ENCODE peak calls at places on chromosomes 5 and 9, in eight cellular contexts. F is cardiac fibroblast, Y is neural progenitor cell, U is cardiac muscle cell, B is kidney epithelial cell, V is lower leg skin, M is left ventricle myocardium inferior, G is tibial artery. C is an unnamed sample.
A peak's percentile ranks its signal among the peaks of the same experiment; 100 is the strongest.

GRCh38 chr5:82405618-82406199 is 127.6 kb upstream of the RPS23 start:
- DNase-seq in Y (no peak), G (no peak), B (peak; percentile 97), F (peak; percentile 100), M (no peak), U (peak; percentile 98), V (no peak), C (peak; percentile 99)

GRCh38 chr5:151550146-151550545 is 41.0 kb downstream of the FAT2 start:
- DNase-seq in B (no peak), V (peak; percentile 50), U (no peak), Y (no peak), F (no peak), M (no peak), G (no peak), C (no peak)

GRCh38 chr5:135993248-135993893 is 35.4 kb upstream of the TGFBI start:
- DNase-seq in M (no peak), G (no peak), F (peak; percentile 75), U (no peak), B (no peak), V (no peak), Y (no peak), C (peak; percentile 89)

GRCh38 chr9:105114956-105115728 is 129.3 kb upstream of the SLC44A1 start:
- DNase-seq in Y (no peak), V (peak; percentile 72), U (peak; percentile 76), F (peak; percentile 44), B (no peak), G (peak; percentile 76), M (peak; percentile 18), C (peak; percentile 57)

GRCh38 chr5:97142521-97143254 is at the start of gene LIX1:
- DNase-seq in M (no peak), V (no peak), B (peak; percentile 10), Y (peak; percentile 97), F (peak; percentile 58), G (no peak), U (peak; percentile 58), C (peak; percentile 51)

GRCh38 chr9:126084696-126085095 is 241.9 kb upstream of the MVB12B start:
- DNase-seq in Y (no peak), U (no peak), F (no peak), B (no peak), M (no peak), V (no peak), G (no peak), C (no peak)

GRCh38 chr5:93422652-93423332 is 158.2 kb downstream of the NR2F1-AS1 start:
- DNase-seq in B (no peak), F (no peak), Y (peak; percentile 30), G (no peak), V (no peak), U (no peak), M (no peak), C (no peak)

GRCh38 chr5:73363911-73364730 is 84.5 kb downstream of the FOXD1 start:
- DNase-seq in B (no peak), V (no peak), Y (no peak), U (peak; percentile 76), G (no peak), M (no peak), F (peak; percentile 86), C (peak; percentile 83)

GRCh38 chr9:129335456-129336129 is 157.5 kb upstream of the IER5L start:
- DNase-seq in G (no peak), Y (no peak), B (no peak), V (peak; percentile 47), U (peak; percentile 53), M (no peak), F (no peak), C (no peak)

GRCh38 chr5:62560786-62561185 is 17.8 kb upstream of the LRRC70 start:
- DNase-seq in V (no peak), G (no peak), F (no peak), Y (no peak), B (no peak), M (no peak), U (no peak), C (no peak)

GRCh38 chr5:102865171-102865509 is 110.0 kb downstream of the PAM start:
- DNase-seq in B (no peak), G (no peak), M (no peak), Y (peak; percentile 70), U (peak; percentile 42), F (peak; percentile 61), V (no peak), C (peak; percentile 60)

GRCh38 chr5:181152406-181152805 is 5.0 kb downstream of the OR2V2 start:
- DNase-seq in U (no peak), M (no peak), B (peak; percentile 61), G (no peak), F (peak; percentile 51), Y (no peak), V (no peak), C (no peak)

GRCh38 chr5:61919920-61920319 is 386.1 kb upstream of the KIF2A start:
- DNase-seq in U (no peak), M (no peak), F (no peak), V (no peak), Y (no peak), G (no peak), B (peak; percentile 26), C (no peak)

GRCh38 chr9:90287567-90288274 is 354.9 kb downstream of the DIRAS2 start:
- DNase-seq in U (no peak), V (no peak), G (no peak), B (no peak), Y (no peak), M (no peak), F (no peak), C (no peak)

GRCh38 chr5:157821405-157821804 is 37.5 kb downstream of the CLINT1 start:
- DNase-seq in G (no peak), U (no peak), B (no peak), F (no peak), M (no peak), Y (no peak), V (no peak), C (no peak)

GRCh38 chr9:26260238-26260637 is 582.0 kb upstream of the TUSC1 start:
- DNase-seq in Y (no peak), M (no peak), F (peak; percentile 56), U (peak; percentile 39), V (no peak), B (no peak), G (no peak), C (peak; percentile 58)

GRCh38 chr9:4110562-4110961 is 189.3 kb downstream of the GLIS3 start:
- DNase-seq in B (no peak), G (no peak), M (no peak), Y (no peak), V (no peak), F (no peak), U (no peak), C (no peak)

GRCh38 chr5:73274870-73275756 is 102.1 kb downstream of the TMEM174 start:
- DNase-seq in F (no peak), U (peak; percentile 12), G (no peak), V (no peak), Y (no peak), B (no peak), M (no peak), C (no peak)

GRCh38 chr5:5587474-5587873 is 165.0 kb downstream of the ICE1 start:
- DNase-seq in M (no peak), B (no peak), U (no peak), G (no peak), V (no peak), Y (no peak), F (no peak), C (no peak)

DNA sequence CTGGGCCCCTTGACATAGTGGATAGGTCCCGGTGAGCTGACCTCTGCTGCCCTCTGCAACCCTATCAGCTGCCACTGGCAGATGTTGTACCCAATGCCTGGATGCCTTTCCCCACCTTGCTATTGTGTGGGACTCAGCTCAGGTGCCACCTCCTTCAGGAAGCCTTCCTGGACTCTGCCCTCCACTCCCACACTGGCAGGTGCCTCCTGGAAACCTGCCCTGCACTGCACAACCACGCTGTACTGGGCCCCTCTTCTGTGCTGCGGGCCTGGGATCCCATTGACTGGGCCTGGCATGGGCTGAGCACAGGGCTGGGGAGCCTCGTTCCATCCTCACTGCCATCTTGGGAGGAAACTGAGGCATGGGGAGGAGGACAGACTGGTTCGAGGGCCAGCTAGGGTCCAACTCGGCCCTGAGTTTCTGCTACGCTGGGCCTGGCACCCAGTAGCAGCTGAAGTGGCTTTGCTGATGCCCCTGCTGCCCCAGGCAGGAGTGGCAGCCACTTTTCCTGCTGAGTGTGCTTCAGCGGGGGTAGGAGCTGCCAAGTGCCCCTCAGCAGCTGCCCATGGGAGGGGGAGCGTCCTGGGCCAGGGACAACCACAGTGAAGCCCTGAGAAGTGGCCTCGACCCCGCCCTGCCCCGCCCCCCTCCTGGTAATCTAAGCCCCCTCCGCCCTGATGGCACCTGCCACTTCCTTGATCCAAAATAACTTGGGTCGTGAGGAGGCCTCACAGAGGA is 1.3 kb downstream of the AK1 start:
- DNase-seq in Y (no peak), F (no peak), U (no peak), M (no peak), V (no peak), G (no peak), B (no peak), C (no peak)
- H3K4me3 ChIP-seq in Y (no peak overlapping the region), F (no peak overlapping the region), U (no peak overlapping the region), M (peak overlapping the region; percentile 77), V (no peak overlapping the region), G (peak overlapping the region; percentile 63), B (no peak overlapping the region), C (no peak overlapping the region)

DNA sequence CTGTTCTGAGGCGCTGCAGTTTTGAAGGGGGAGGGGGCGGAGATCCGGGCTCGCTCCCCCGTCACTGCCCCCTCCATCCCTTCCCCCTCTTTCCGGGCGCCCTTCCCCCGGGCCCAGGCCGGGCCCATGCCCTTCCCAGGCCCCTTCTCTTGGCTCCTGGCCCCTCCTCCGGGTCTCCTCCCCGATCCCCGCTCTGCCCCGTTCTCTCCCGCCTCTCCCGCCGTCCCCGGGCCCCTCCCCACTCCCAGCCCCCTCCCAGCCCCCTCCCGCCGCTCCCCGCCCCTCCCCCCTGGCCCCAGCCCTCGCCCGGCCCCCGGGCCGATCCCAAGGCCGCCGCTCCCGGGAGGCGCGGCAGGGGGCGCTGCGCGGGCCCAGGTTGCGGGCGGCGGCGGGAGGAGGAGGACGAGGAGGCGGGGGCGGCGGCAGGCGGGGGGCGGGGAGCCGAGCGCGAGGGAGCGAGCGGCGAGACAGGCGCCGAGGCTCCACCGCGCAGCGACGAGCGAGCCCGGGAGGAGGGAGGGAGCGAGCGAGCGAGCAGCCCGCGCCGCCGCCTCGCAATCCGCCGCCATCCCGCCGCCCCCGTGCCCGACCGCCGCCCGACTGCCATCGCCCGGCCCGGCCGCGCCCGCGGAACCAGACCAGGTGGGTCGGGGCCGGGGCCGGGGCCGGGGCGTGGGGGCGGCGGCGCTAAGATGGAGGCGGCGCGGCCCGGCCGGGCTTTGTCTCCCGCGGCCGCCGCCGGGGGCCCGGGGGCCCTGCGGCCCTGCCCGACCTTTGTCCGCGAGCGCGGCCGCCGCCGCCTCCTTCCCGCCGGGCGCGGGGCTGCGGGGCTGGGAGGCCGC is at the start of gene PRRC2B:
- DNase-seq in G (peak; percentile 92), M (peak; percentile 90), Y (peak; percentile 97), F (peak; percentile 74), V (peak; percentile 68), B (no peak), U (peak; percentile 91), C (peak; percentile 84)
- TF ChIP-seq CTCF in G (peak; percentile 39), M (peak; percentile 77), Y (peak; percentile 63), F (peak; percentile 14), V (no peak), B (no peak), U (peak; percentile 26), C (no peak)

GRCh38 chr9:137163101-137163661 is 6.7 kb downstream of the LRRC26 start:
- DNase-seq in Y (peak; percentile 56), B (no peak), V (no peak), G (no peak), F (peak; percentile 33), M (no peak), U (no peak), C (no peak)
- H3K4me3 ChIP-seq in Y (peak overlapping the region; percentile 32), B (peak overlapping the region; percentile 22), V (no peak overlapping the region), G (peak overlapping the region; percentile 4), F (peak overlapping the region; percentile 21), M (peak overlapping the region; percentile 55), U (peak overlapping the region; percentile 11), C (no peak overlapping the region)

GRCh38 chr5:141149812-141150211 is at the start of gene PCDHB6:
- DNase-seq in M (no peak), V (no peak), G (no peak), Y (peak; percentile 5), U (peak; percentile 2), F (peak; percentile 27), B (no peak), C (peak; percentile 6)
- TF ChIP-seq CTCF in M (no peak), V (no peak), G (peak; percentile 10), Y (peak; percentile 37), U (peak; percentile 6), F (peak; percentile 14), B (no peak), C (no peak)